ENCODE peak calls at places on chromosomes 3 and 15, in four cellular contexts. D, S, F and N are unnamed samples.

GRCh38 chr3:135239485-135239884 is 444.4 kb downstream of the EPHB1 start:
- DNase-seq in F (no peak), D (no peak), S (no peak), N (no peak)

GRCh38 chr3:161263057-161263456 is 41.9 kb downstream of the NMD3 start:
- DNase-seq in F (no peak), D (no peak), S (no peak), N (no peak)

GRCh38 chr3:67691926-67692325 is 37.5 kb upstream of the SUCLG2 start:
- DNase-seq in F (no peak), S (no peak), D (no peak), N (no peak)

GRCh38 chr3:183987014-183987600 is 30.6 kb downstream of the ABCC5 start:
- DNase-seq in S (no peak), F (peak; percentile 62), D (no peak), N (no peak)

GRCh38 chr3:152842423-152842822 is 7.5 kb downstream of the P2RY1 start:
- DNase-seq in F (no peak), D (no peak), S (no peak), N (no peak)

GRCh38 chr15:59999064-59999377 is 5.1 kb upstream of the FOXB1 start:
- DNase-seq in F (no peak), S (no peak), D (no peak), N (no peak)

GRCh38 chr3:169659096-169659521 is 4.4 kb downstream of the MECOM start:
- DNase-seq in S (no peak), F (no peak), D (no peak), N (no peak)

GRCh38 chr15:52093539-52094502 is 18.8 kb downstream of the BCL2L10 start:
- DNase-seq in S (no peak), D (no peak), F (peak; percentile 85), N (no peak)

GRCh38 chr15:57797608-57798267 is 91.2 kb downstream of the POLR2M start:
- DNase-seq in D (no peak), F (no peak), S (no peak), N (no peak)

GRCh38 chr15:83848315-83849050 is 194.6 kb downstream of the ADAMTSL3 start:
- DNase-seq in S (no peak), D (no peak), F (no peak), N (no peak)

GRCh38 chr15:22989576-22990477 is 9.7 kb upstream of the CYFIP1 start:
- DNase-seq in S (no peak), F (no peak), D (no peak), N (no peak)

GRCh38 chr3:120816728-120817127 is 74.2 kb downstream of the GTF2E1 start:
- DNase-seq in F (no peak), D (no peak), S (no peak), N (no peak)

GRCh38 chr15:31869640-31870335 is 160.5 kb upstream of the CHRNA7 start:
- DNase-seq in F (peak; percentile 55), S (no peak), D (no peak), N (no peak)

DNA sequence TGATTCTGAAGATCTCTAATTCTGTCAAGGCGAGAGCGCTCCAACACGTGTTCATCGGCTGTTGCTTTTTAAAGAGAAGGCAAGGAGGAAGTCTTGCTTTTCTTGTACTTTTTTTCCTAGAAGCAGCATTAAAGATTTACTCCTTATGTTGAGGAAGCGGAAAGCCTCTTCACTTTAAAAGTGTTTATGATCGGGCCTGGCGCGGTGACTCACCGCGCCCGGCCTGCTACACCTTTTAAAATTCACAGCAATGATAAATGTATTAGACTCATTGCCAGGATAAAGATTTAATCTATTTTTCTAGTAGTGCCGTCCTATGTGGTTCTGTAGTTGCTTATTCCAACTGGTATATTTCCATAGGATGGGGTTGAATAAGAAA is 818 bp upstream of the ARF4 start:
- DNase-seq in S (no peak), D (peak; percentile 50), F (no peak), N (no peak)
- H3K4me3 ChIP-seq in S (peak overlapping the region; percentile 79), D (peak overlapping the region; percentile 64), F (peak overlapping the region; percentile 93), N (peak overlapping the region; percentile 47)

GRCh38 chr3:157543491-157544035 is 40.3 kb upstream of the VEPH1 start:
- DNase-seq in S (no peak), F (no peak), D (no peak), N (no peak)
- H3K4me3 ChIP-seq in S (no peak overlapping the region), F (peak overlapping the region; percentile 58), D (no peak overlapping the region), N (no peak overlapping the region)

DNA sequence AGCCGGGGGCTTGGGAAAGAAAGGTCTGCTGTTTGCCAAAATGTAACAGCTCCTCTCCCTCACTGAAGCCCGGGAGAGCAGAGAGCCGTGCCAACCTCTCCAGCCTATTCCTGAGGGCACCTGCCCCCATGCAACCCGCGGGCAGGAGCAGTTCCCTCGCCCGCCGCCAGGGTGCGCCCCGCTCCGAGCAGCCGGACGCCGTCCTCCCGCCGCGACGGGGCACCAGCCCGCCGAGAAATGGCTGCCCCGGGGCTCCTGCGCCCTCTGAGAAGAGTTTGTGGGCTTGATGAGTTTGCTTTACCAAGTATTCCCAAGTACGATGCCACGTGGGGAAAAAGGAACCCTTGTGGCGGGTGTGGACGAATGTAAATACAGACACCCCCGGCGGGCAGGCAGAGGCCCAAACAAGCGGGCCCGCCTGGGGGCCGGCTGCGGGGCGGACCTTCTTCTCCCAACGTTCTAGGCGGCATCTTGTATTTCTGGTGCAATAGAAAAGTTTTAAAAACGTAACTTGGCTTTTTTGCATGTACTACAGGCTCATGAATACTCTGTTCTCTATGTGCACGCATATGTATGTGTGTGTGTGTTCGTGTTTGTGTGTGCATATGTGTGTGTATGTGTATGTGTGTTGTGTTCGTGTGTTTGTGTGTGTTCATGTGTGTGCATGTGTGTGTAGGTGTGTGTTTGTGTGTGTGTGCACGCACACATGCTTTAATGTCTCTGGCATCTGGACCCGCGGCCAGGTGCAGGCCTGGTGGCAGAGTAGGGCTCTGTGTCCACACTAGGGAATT is 162.9 kb downstream of the CHSY1 start:
- DNase-seq in F (peak; percentile 87), S (peak; percentile 64), D (peak; percentile 84), N (peak; percentile 52)
- H3K4me3 ChIP-seq in F (peak overlapping the region; percentile 48), S (no peak overlapping the region), D (no peak overlapping the region), N (no peak overlapping the region)

GRCh38 chr3:188061133-188061532 is 92.8 kb upstream of the LPP start:
- DNase-seq in D (peak; percentile 29), S (peak; percentile 63), F (no peak), N (peak; percentile 26)
- H3K4me3 ChIP-seq in D (no peak overlapping the region), S (no peak overlapping the region), F (no peak overlapping the region), N (no peak overlapping the region)

DNA sequence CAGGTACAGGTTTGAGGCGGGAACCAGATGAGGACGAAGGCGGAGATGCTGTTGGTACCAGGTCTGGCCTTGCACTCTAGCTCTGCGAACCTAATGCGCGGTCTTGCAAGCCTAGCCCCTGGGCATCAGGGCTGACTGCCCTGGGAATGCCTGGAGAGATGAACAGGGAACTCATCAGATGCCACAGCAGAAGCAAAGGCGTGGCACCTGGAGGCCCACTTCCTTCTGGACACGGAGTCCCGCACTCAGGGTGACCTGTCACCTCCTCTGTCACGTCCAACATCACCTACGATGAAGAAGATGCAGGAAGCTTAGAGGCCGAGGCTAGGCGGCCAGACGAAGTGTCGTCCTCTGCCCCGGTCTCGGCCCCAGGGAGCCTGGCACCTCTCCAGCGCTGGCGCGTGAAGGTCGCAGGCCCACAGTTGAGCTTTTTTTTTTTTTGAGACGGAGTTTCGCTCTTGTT is 9.4 kb downstream of the RPLP1 start:
- DNase-seq in F (peak; percentile 73), D (no peak), S (no peak), N (no peak)
- H3K4me3 ChIP-seq in F (peak overlapping the region; percentile 67), D (peak overlapping the region; percentile 69), S (peak overlapping the region; percentile 93), N (peak overlapping the region; percentile 61)

DNA sequence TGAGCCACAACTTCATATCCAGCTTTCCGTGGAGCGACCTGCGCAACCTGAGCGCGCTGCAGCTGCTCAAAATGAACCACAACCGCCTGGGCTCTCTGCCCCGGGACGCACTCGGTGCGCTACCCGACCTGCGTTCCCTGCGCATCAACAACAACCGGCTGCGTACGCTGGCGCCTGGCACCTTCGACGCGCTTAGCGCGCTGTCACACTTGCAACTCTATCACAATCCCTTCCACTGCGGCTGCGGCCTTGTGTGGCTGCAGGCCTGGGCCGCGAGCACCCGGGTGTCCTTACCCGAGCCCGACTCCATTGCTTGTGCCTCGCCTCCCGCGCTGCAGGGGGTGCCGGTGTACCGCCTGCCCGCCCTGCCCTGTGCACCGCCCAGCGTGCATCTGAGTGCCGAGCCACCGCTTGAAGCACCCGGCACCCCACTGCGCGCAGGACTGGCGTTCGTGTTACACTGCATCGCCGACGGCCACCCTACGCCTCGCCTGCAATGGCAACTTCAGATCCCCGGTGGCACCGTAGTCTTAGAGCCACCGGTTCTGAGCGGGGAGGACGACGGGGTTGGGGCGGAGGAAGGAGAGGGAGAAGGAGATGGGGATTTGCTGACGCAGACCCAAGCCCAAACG is 2.8 kb downstream of the ISLR2 start:
- DNase-seq in S (no peak), F (no peak), D (no peak), N (no peak)
- H3K4me3 ChIP-seq in S (no peak overlapping the region), F (no peak overlapping the region), D (no peak overlapping the region), N (no peak overlapping the region)

DNA sequence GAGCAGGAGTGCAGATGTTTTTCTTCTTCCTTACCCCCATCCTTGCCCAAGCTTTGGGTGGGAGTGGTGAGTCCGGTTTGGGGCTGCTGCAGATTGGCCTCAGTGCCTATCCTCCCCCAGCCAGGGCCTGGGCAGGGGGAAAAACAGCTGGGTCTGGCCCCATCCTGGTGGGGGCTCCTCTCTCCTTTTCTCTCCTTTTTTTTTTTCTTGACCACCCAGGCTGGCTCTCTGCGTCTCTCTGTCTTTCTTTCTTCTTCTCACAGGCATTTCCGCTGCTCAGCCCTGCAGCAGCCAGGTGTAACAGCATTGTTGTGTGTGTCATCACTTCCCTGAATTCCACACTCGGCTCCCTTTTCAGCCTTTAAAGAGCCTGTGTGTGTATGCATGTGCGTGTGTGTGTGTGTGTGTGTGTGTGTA is 2.0 kb downstream of the FOXL2NB start:
- DNase-seq in S (no peak), F (no peak), D (no peak), N (no peak)
- H3K4me3 ChIP-seq in S (no peak overlapping the region), F (no peak overlapping the region), D (no peak overlapping the region), N (no peak overlapping the region)